ENCODE peak calls at places on chromosomes 1 and 21, in four cellular contexts. J is HepG2, R is K562, T is GM12878. V is an unnamed sample.

GRCh38 chr1:176479920-176480319 is 16.9 kb downstream of the PAPPA2 start:
- DNase-seq in J (no peak), R (no peak), T (no peak), V (peak; percentile 1)

GRCh38 chr1:145885738-145886287 is at the start of gene ANKRD35:
- DNase-seq in J (peak; percentile 63), R (peak; percentile 92), T (no peak), V (peak; percentile 95)

GRCh38 chr1:117599822-117600221 is 6.0 kb upstream of the TENT5C start:
- DNase-seq in J (no peak), R (no peak), T (no peak), V (no peak)

GRCh38 chr1:115423776-115424175 is 85.7 kb upstream of the NGF start:
- DNase-seq in J (no peak), R (no peak), T (no peak), V (no peak)

GRCh38 chr1:48228156-48228555 is 5.6 kb downstream of the SLC5A9 start:
- DNase-seq in J (peak; percentile 17), R (no peak), T (no peak), V (peak; percentile 19)

GRCh38 chr1:27000817-27001460 is 7.4 kb downstream of the TRNP1 start:
- DNase-seq in J (no peak), R (peak; percentile 13), T (no peak), V (no peak)

GRCh38 chr1:199512037-199512710 is 515.3 kb upstream of the NR5A2 start:
- DNase-seq in J (no peak), R (no peak), T (no peak), V (no peak)

GRCh38 chr1:59473813-59474212 is 176.9 kb downstream of the FGGY start:
- DNase-seq in J (no peak), R (no peak), T (no peak), V (no peak)

GRCh38 chr1:211591980-211592493 is 13.1 kb upstream of the SLC30A1 start:
- DNase-seq in J (no peak), R (peak; percentile 32), T (no peak), V (no peak)

GRCh38 chr1:59776960-59777852 is 37.5 kb upstream of the HOOK1 start:
- DNase-seq in J (no peak), R (no peak), T (no peak), V (no peak)

GRCh38 chr1:33147275-33147996 is 34.4 kb downstream of the TRIM62 start:
- DNase-seq in J (no peak), R (no peak), T (no peak), V (no peak)

GRCh38 chr21:31293986-31294385 is 50.1 kb downstream of the TIAM1 start:
- DNase-seq in J (no peak), R (no peak), T (no peak), V (no peak)

GRCh38 chr1:103561612-103562395 is 9.6 kb upstream of the AMY2B start:
- DNase-seq in J (no peak), R (no peak), T (peak; percentile 15), V (no peak)

GRCh38 chr21:45378258-45378966 is 26.6 kb upstream of the COL18A1 start:
- DNase-seq in J (no peak), R (no peak), T (no peak), V (no peak)

GRCh38 chr1:209653915-209654351 is 1.7 kb upstream of the LAMB3 start:
- DNase-seq in J (peak; percentile 56), R (no peak), T (no peak), V (no peak)

GRCh38 chr1:181061891-181062777 is 26.4 kb upstream of the IER5 start:
- DNase-seq in J (no peak), R (no peak), T (peak; percentile 90), V (no peak)

GRCh38 chr1:15444476-15445389 is 6.5 kb downstream of the CTRC start:
- DNase-seq in J (no peak), R (peak; percentile 78), T (no peak), V (no peak)

GRCh38 chr1:151369621-151370048 is 2.9 kb downstream of the SELENBP1 start:
- DNase-seq in J (no peak), R (no peak), T (no peak), V (no peak)

GRCh38 chr1:114482585-114482984 is 28.4 kb downstream of the TRIM33 start:
- DNase-seq in J (no peak), R (no peak), T (no peak), V (no peak)

GRCh38 chr1:2174348-2175054 is 20.1 kb downstream of the FAAP20 start:
- DNase-seq in J (peak; percentile 23), R (peak; percentile 83), T (no peak), V (peak; percentile 94)

GRCh38 chr1:48930011-48930410 is 153.3 kb upstream of the BEND5 start:
- DNase-seq in J (no peak), R (no peak), T (no peak), V (no peak)

GRCh38 chr1:192809286-192810252 is 730 bp downstream of the RGS2 start:
- DNase-seq in J (no peak), R (peak; percentile 35), T (no peak), V (peak; percentile 37)

GRCh38 chr1:108961198-108961597 is 2.1 kb downstream of the CLCC1 start:
- DNase-seq in J (no peak), R (no peak), T (peak; percentile 25), V (no peak)

GRCh38 chr1:228089520-228090380 is 7.2 kb downstream of the ARF1 start:
- DNase-seq in J (no peak), R (no peak), T (no peak), V (no peak)

GRCh38 chr1:4668738-4669700 is 14.6 kb downstream of the AJAP1 start:
- DNase-seq in J (no peak), R (no peak), T (no peak), V (no peak)

GRCh38 chr1:156848461-156849150 is 10.3 kb downstream of the INSRR start:
- DNase-seq in J (no peak), R (peak; percentile 72), T (no peak), V (no peak)

GRCh38 chr1:154802336-154803003 is 67.6 kb downstream of the KCNN3 start:
- DNase-seq in J (no peak), R (no peak), T (no peak), V (no peak)

GRCh38 chr1:93338426-93338825 is 7.3 kb upstream of the DR1 start:
- DNase-seq in J (no peak), R (no peak), T (no peak), V (no peak)

GRCh38 chr1:234603221-234604204 is 6.5 kb downstream of the IRF2BP2 start:
- DNase-seq in J (peak; percentile 83), R (peak; percentile 49), T (no peak), V (no peak)

GRCh38 chr1:197418693-197419092 is 150.6 kb downstream of the CRB1 start:
- DNase-seq in J (no peak), R (no peak), T (no peak), V (no peak)

GRCh38 chr21:33971492-33972013 is 55.9 kb upstream of the ATP5PO start:
- DNase-seq in J (peak; percentile 8), R (no peak), T (no peak), V (no peak)
- TF ChIP-seq CHD2 in J (no peak), R (no peak), T (no peak), V (no peak)

DNA sequence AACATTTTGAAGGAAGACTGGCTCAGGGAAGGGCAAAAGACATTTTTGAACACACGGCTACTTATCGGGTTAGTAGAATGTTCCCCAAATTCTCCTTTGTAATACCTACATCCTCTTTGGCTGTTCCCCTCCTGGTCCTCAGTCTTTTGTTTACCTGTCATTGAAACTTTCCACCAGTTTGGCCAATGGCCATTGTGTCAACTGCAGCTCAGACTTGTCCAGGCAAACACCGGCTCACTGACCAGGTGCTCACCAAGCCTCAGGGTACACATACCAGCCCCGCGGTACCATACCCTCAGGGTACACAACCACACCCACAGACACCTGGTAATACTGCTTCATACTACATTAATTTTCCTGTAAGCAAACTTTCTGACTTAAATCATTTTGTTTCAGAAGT is 84.8 kb upstream of the ZNF648 start:
- DNase-seq in J (no peak), R (no peak), T (no peak), V (no peak)
- TF ChIP-seq MAX in J (no peak), R (no peak), T (no peak), V (no peak)

GRCh38 chr1:160682983-160683886 is 28.4 kb downstream of the CD48 start:
- DNase-seq in J (no peak), R (no peak), T (no peak), V (no peak)
- TF ChIP-seq FOXM1 in J (no peak), R (no peak), T (no peak), V (no peak)

GRCh38 chr1:5701642-5702041 is 290.6 kb downstream of the NPHP4 start:
- DNase-seq in J (no peak), R (no peak), T (no peak), V (no peak)

GRCh38 chr1:5707566-5708178 is 284.6 kb downstream of the NPHP4 start:
- DNase-seq in J (no peak), R (no peak), T (no peak), V (no peak)

GRCh38 chr1:5705751-5706150 is 286.5 kb downstream of the NPHP4 start:
- DNase-seq in J (no peak), R (no peak), T (no peak), V (no peak)

GRCh38 chr1:5706239-5706638 is 286.0 kb downstream of the NPHP4 start:
- DNase-seq in J (no peak), R (no peak), T (no peak), V (no peak)

GRCh38 chr1:5704785-5705514 is 287.3 kb downstream of the NPHP4 start:
- DNase-seq in J (no peak), R (no peak), T (no peak), V (no peak)
- TF ChIP-seq CHD2 in J (no peak), R (no peak), T (no peak), V (no peak)

DNA sequence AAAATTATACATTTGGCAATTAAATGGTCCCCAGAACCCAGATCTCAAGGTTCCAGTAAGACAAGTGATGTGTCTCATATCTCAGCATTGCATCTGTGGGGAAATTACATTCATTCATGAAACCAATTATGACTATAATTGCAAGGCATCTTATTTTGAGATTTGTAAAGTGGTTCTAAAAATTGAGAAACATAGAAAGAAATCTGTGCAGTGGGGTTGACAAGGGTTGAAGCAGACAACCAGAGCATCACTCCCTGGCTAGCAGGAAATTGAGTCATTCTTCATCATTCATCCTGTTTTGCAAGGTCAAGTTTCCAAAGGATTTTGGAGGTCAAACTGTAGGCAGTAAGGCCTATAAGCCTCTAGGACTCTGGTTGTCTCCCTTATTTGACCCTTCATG is 25.1 kb upstream of the MROH9 start:
- DNase-seq in J (no peak), R (no peak), T (no peak), V (no peak)
- TF ChIP-seq MAX in J (no peak), R (no peak), T (no peak), V (peak; percentile 18)

GRCh38 chr1:168234846-168235547 is 9.2 kb downstream of the SFT2D2 start:
- DNase-seq in J (peak; percentile 56), R (peak; percentile 78), T (no peak), V (peak; percentile 51)
- TF ChIP-seq FOXM1 in J (no peak), R (no peak), T (no peak), V (no peak)